ENCODE peak calls at places on chromosomes 1 and 21, in five cellular contexts. T is astrocyte of the spinal cord, P is SJSA1, G is GM12865, H is hepatocyte. W is an unnamed sample.

GRCh38 chr1:181104042-181104789 is 15.7 kb downstream of the IER5 start:
- DNase-seq in P (no peak), T (no peak), H (no peak), G (peak; percentile 51), W (no peak)

GRCh38 chr1:225919906-225920305 is 4.1 kb downstream of the PYCR2 start:
- DNase-seq in H (peak; percentile 49), P (no peak), T (peak; percentile 85), G (peak; percentile 31), W (peak; percentile 71)

GRCh38 chr1:23525558-23526174 is 5.4 kb downstream of the E2F2 start:
- DNase-seq in G (peak; percentile 83), T (no peak), H (no peak), P (no peak), W (no peak)

GRCh38 chr1:224635356-224635755 is 19.2 kb downstream of the CNIH3 start:
- DNase-seq in H (peak; percentile 44), T (peak; percentile 87), G (no peak), P (peak; percentile 83), W (peak; percentile 82)

GRCh38 chr1:48704736-48705135 is 72.0 kb downstream of the BEND5 start:
- DNase-seq in T (no peak), P (no peak), H (no peak), G (no peak), W (no peak)

GRCh38 chr1:53129891-53130597 is 12.4 kb downstream of the SLC1A7 start:
- DNase-seq in T (no peak), P (no peak), G (no peak), H (no peak), W (no peak)

GRCh38 chr1:31400393-31400792 is 12.6 kb upstream of the SERINC2 start:
- DNase-seq in H (no peak), P (no peak), T (no peak), G (no peak), W (peak; percentile 64)

GRCh38 chr1:101037316-101037715 is 11.7 kb upstream of the DPH5 start:
- DNase-seq in G (no peak), T (no peak), H (no peak), P (no peak), W (no peak)

GRCh38 chr1:53574621-53575020 is 115.4 kb downstream of the DMRTB1 start:
- DNase-seq in T (no peak), G (no peak), P (no peak), H (no peak), W (no peak)

GRCh38 chr1:208975456-208975855 is 608.1 kb upstream of the CAMK1G start:
- DNase-seq in H (no peak), G (no peak), T (no peak), P (no peak), W (no peak)

GRCh38 chr1:38926091-38926490 is 15.5 kb downstream of the RHBDL2 start:
- DNase-seq in G (no peak), P (no peak), T (no peak), H (no peak), W (no peak)

GRCh38 chr1:45543599-45544417 is 6.8 kb upstream of the AKR1A1 start:
- DNase-seq in T (no peak), H (peak; percentile 38), P (no peak), G (peak; percentile 83), W (peak; percentile 25)

GRCh38 chr1:167043752-167044488 is 46.3 kb downstream of the GPA33 start:
- DNase-seq in H (peak; percentile 67), G (peak; percentile 84), P (peak; percentile 68), T (peak; percentile 68), W (peak; percentile 17)

GRCh38 chr21:38498057-38498833 is at the start of gene ERG:
- DNase-seq in G (no peak), T (no peak), H (no peak), P (no peak), W (peak; percentile 27)

GRCh38 chr1:31413405-31414005 is 492 bp downstream of the SERINC2 start:
- DNase-seq in G (peak; percentile 30), P (peak; percentile 81), T (peak; percentile 29), H (peak; percentile 85), W (peak; percentile 29)

DNA sequence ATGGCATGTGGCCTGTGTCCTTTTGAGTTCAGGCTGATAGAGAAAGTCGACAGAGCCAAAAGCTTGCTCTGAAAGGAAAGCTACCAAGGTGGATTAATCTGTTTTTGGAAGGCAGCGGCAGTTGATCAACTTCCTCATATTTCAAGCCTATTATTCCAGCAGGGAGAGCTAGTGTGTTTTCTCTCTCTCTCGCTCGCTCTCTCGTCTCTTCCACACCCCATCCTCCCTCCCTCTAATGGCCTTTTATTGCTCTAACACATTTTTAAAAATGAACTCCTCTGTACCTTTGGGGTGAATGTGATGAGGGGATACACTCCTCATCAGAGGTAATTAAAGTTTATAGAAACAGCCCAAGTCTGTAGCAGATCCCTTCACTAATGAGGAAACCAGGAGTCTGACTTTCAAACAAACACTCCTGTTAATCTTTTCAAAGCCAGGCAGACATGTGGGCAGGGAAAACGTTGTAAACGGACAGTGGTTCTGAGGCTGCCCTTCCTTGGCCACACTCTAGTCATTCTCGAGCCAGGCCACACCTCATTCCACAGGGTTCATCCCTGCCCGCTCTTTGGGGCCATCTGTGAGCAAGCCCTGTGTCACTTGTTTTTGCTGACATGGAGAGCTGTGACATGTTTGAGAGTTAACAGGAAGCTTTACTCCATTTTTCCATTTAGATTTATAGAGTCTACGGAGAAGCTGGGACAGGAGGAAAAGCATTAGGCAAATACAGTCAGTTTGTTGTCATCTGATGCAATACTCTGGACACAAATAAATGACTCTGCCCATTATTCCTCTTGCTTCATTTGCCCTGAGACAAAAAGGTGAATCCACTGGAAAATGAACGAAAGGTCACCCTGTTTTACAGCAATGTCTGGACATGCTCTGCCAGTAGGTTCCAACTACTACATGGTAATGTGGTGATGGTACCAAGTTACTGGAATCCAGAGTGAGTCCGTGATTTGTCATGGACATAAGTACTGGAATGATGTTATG is 126.7 kb downstream of the CLIC6 start:
- DNase-seq in T (peak; percentile 68), H (peak; percentile 68), G (no peak), P (peak; percentile 71), W (peak; percentile 82)
- H3K4me3 ChIP-seq in T (no peak overlapping the region), H (no peak overlapping the region), G (no peak overlapping the region), P (no peak overlapping the region), W (no peak overlapping the region)

GRCh38 chr1:43653339-43653738 is 3.4 kb downstream of the KDM4A start:
- DNase-seq in G (peak; percentile 48), P (no peak), T (peak; percentile 39), H (peak; percentile 53), W (peak; percentile 42)

GRCh38 chr1:43651922-43652321 is 2.0 kb downstream of the KDM4A start:
- DNase-seq in G (peak; percentile 16), T (no peak), H (no peak), P (no peak), W (no peak)

GRCh38 chr1:43655953-43656352 is 6.0 kb downstream of the KDM4A start:
- DNase-seq in H (no peak), P (no peak), T (no peak), G (no peak), W (no peak)

GRCh38 chr1:43651188-43651587 is 1.2 kb downstream of the KDM4A start:
- DNase-seq in P (no peak), H (no peak), G (no peak), T (no peak), W (no peak)

DNA sequence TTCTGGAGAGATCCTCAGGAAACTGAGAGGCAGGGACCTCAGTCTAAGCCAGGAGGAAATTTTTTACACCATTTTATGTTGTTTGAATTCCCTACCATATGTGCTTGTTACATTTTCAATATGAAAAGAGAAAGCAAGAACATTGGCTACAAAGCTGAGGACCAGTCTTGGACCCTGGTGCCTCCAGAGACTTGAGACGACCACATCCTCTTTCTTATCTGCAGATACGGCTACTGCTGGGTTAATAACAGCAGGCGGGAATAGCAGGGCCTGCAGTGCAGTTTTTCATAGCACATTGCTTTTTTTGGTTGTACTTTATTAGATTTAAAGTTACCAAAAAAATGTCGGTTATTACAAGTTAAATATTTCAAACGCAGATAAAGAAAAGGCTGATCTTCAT is 3.9 kb downstream of the KDM4A start:
- DNase-seq in P (no peak), T (no peak), G (peak; percentile 79), H (no peak), W (no peak)
- H3K4me3 ChIP-seq in P (no peak overlapping the region), T (no peak overlapping the region), G (no peak overlapping the region), H (no peak overlapping the region), W (no peak overlapping the region)

GRCh38 chr1:104125935-104126334 is 376.2 kb downstream of the AMY1C start:
- DNase-seq in P (no peak), T (no peak), G (no peak), H (no peak), W (no peak)

GRCh38 chr1:104125226-104125625 is 375.5 kb downstream of the AMY1C start:
- DNase-seq in P (no peak), H (no peak), T (peak; percentile 8), G (no peak), W (no peak)

DNA sequence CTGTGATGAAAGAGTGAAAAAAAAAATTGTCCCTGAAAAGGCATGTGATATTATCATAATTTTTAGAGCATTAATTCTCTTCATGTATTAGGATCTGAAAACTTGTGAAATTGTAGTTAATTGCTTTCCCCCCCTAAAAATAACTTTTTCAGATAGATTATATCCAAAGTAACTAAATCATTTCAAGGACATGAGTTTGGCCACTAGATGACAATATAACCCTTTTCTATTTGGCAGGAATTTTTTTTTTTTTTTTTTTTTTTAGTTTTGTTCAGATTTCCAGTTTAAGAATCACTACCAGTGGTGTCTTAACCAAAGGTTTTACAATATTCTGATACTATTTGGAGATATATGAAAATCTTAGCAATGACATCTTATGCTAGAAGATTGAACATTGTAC is 370.8 kb downstream of the AMY1C start:
- DNase-seq in H (no peak), T (no peak), G (no peak), P (no peak), W (no peak)
- H3K4me3 ChIP-seq in H (no peak overlapping the region), T (no peak overlapping the region), G (no peak overlapping the region), P (no peak overlapping the region), W (no peak overlapping the region)

DNA sequence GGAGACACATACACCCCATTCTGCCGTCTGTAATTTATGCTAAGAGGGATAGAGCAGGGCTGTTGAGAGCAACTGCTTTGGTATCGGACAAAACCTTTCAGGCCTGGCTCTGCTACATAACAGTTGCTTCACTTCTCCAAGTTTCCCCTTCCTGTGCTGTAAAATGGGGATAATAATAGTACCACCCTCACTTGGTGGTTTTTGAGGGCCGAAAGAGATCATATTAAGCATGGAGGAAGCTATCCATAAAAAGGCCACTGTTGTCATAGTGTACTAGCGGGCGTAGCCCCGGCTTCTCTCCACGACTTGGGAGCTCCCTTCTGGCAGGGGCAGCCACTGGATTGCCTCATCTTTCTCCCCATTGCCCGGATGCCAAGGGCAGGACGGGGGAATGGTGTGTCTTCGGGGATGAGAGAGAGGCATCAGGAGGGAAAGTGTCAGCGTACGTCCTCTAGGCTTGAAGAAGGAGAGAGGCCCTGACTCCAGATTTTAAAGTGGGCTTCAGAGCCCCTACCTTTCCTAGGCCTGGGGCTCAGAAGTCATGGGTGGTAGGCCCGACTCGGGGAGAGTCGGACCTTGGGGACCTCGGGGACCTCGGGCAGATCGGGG is 580 bp upstream of the MFSD2A start:
- DNase-seq in G (no peak), T (no peak), P (no peak), H (no peak), W (no peak)
- H3K4me3 ChIP-seq in G (peak overlapping the region; percentile 88), T (peak overlapping the region; percentile 14), P (peak overlapping the region; percentile 53), H (no peak overlapping the region), W (peak overlapping the region; percentile 26)

GRCh38 chr1:90706437-90707362 is 10.4 kb downstream of the BARHL2 start:
- DNase-seq in H (peak; percentile 67), T (no peak), G (no peak), P (no peak), W (no peak)
- H3K4me3 ChIP-seq in H (peak overlapping the region; percentile 36), T (no peak overlapping the region), G (no peak overlapping the region), P (no peak overlapping the region), W (no peak overlapping the region)